ENCODE peak calls at places on chromosomes 11 and 22, in four cellular contexts. C is NCI-H526 treated with DMSO at 0.1 percent for 48 hours, M is H54, A is EH. O is an unnamed sample.
A peak's percentile ranks its signal among the peaks of the same experiment; 100 is the strongest.

GRCh38 chr11:7595951-7596350 is 77.3 kb downstream of the CYB5R2 start:
- DNase-seq in M (no peak), A (no peak), C (no peak), O (no peak)

GRCh38 chr11:12196335-12196734 is 85.9 kb downstream of the MICAL2 start:
- DNase-seq in A (no peak), C (no peak), M (no peak), O (no peak)

GRCh38 chr22:42895087-42895486 is 38.0 kb upstream of the ARFGAP3 start:
- DNase-seq in A (no peak), C (no peak), M (no peak), O (no peak)

GRCh38 chr11:117851091-117851490 is 25.4 kb downstream of the FXYD6 start:
- DNase-seq in A (no peak), M (no peak), C (no peak), O (no peak)

GRCh38 chr11:27350503-27350902 is 12.5 kb downstream of the CCDC34 start:
- DNase-seq in M (no peak), A (peak; percentile 69), C (no peak), O (no peak)

GRCh38 chr22:41920271-41920976 is 5.5 kb upstream of the SHISA8 start:
- DNase-seq in A (no peak), C (no peak), M (no peak), O (no peak)

GRCh38 chr11:11618973-11619435 is 2.8 kb downstream of the GALNT18 start:
- DNase-seq in C (no peak), M (no peak), A (no peak), O (no peak)

GRCh38 chr11:88886796-88887195 is 179.0 kb downstream of the GRM5 start:
- DNase-seq in A (peak; percentile 63), C (peak; percentile 24), M (peak; percentile 0), O (peak; percentile 41)

GRCh38 chr11:117970400-117971024 is 15.7 kb upstream of the IL10RA start:
- DNase-seq in C (no peak), M (no peak), A (no peak), O (peak; percentile 54)

GRCh38 chr22:40310081-40310770 is 36.1 kb upstream of the ADSL start:
- DNase-seq in C (no peak), A (peak; percentile 95), M (no peak), O (no peak)

GRCh38 chr22:50267591-50268390 is 2.4 kb downstream of the MAPK11 start:
- DNase-seq in M (no peak), A (peak; percentile 61), C (no peak), O (no peak)

GRCh38 chr11:35235944-35236666 is 97.1 kb downstream of the CD44 start:
- DNase-seq in A (no peak), C (no peak), M (no peak), O (peak; percentile 90)

GRCh38 chr11:71240865-71241691 is 11.3 kb downstream of the SHANK2 start:
- DNase-seq in C (peak; percentile 7), A (peak; percentile 95), M (no peak), O (peak; percentile 97)

GRCh38 chr11:10913996-10914514 is 56.2 kb upstream of the ZBED5 start:
- DNase-seq in M (no peak), C (peak; percentile 76), A (no peak), O (no peak)

GRCh38 chr22:41273128-41273527 is 12.9 kb downstream of the RANGAP1 start:
- DNase-seq in C (no peak), A (no peak), M (no peak), O (no peak)

GRCh38 chr22:17865183-17866055 is 91.2 kb upstream of the BID start:
- DNase-seq in A (no peak), M (no peak), C (no peak), O (no peak)

GRCh38 chr11:58921778-58922390 is 17.4 kb upstream of the GLYATL1 start:
- DNase-seq in A (no peak), C (no peak), M (no peak), O (no peak)

GRCh38 chr11:4482445-4482844 is at the start of gene OR52K1:
- DNase-seq in A (no peak), C (no peak), M (no peak), O (no peak)

GRCh38 chr11:76245720-76246119 is 39.4 kb upstream of the WNT11 start:
- DNase-seq in A (no peak), C (no peak), M (no peak), O (no peak)

GRCh38 chr11:115665345-115665901 is 161.2 kb upstream of the CADM1 start:
- DNase-seq in M (no peak), C (no peak), A (no peak), O (no peak)

GRCh38 chr11:116893906-116894305 is 56.5 kb upstream of the APOA1 start:
- DNase-seq in A (no peak), M (no peak), C (no peak), O (no peak)

GRCh38 chr11:57873196-57873911 is 111.8 kb downstream of the CTNND1 start:
- DNase-seq in M (no peak), C (no peak), A (peak; percentile 7), O (no peak)

O was measured in PC-9.